ENCODE peak calls at places on chromosomes 2 and 18, in nine cellular contexts. Y is lung, Z is hepatocyte, E is endothelial cell of umbilical vein, A is psoas muscle, L is IMR-90, D is kidney epithelial cell, O is brain microvascular endothelial cell, M is neural progenitor cell. S is an unnamed sample.

GRCh38 chr2:10977636-10978035 is 65.9 kb downstream of the KCNF1 start:
- DNase-seq in Y (no peak), Z (no peak), E (no peak), A (no peak), L (no peak), D (no peak), O (peak; percentile 26), M (peak; percentile 42), S (no peak)

GRCh38 chr2:119683717-119684443 is 4.9 kb downstream of the TMEM177 start:
- DNase-seq in Y (no peak), Z (no peak), E (no peak), A (no peak), L (peak; percentile 28), D (peak; percentile 74), O (no peak), M (no peak), S (no peak)

GRCh38 chr2:235616846-235617245 is 123.0 kb downstream of the AGAP1 start:
- DNase-seq in Y (no peak), Z (no peak), E (no peak), A (no peak), L (no peak), D (no peak), O (no peak), M (no peak), S (no peak)

GRCh38 chr18:60445341-60445740 is 72.8 kb upstream of the MC4R start:
- DNase-seq in Y (no peak), Z (no peak), E (no peak), A (no peak), L (peak; percentile 2), D (no peak), O (peak; percentile 66), M (no peak), S (no peak)

GRCh38 chr2:236730393-236730792 is 160.8 kb downstream of the ACKR3 start:
- DNase-seq in Y (no peak), Z (no peak), E (no peak), A (peak; percentile 31), L (no peak), D (no peak), O (no peak), M (no peak), S (no peak)

GRCh38 chr18:55485666-55486065 is 102.3 kb downstream of the TCF4 start:
- DNase-seq in Y (no peak), Z (no peak), E (no peak), A (no peak), L (peak; percentile 77), D (no peak), O (peak; percentile 70), M (no peak), S (no peak)

GRCh38 chr2:134122610-134123009 is 131.3 kb upstream of the MGAT5 start:
- DNase-seq in Y (no peak), Z (no peak), E (no peak), A (no peak), L (no peak), D (no peak), O (no peak), M (peak; percentile 39), S (no peak)

GRCh38 chr2:38446972-38447561 is 70.0 kb upstream of the ATL2 start:
- DNase-seq in Y (no peak), Z (no peak), E (no peak), A (no peak), L (no peak), D (no peak), O (no peak), M (no peak), S (peak; percentile 70)

GRCh38 chr2:179274749-179275148 is 10.1 kb upstream of the SESTD1 start:
- DNase-seq in Y (no peak), Z (no peak), E (no peak), A (no peak), L (peak; percentile 22), D (no peak), O (no peak), M (no peak), S (no peak)

GRCh38 chr2:158011055-158011771 is 90.5 kb upstream of the UPP2 start:
- DNase-seq in Y (no peak), Z (no peak), E (peak; percentile 80), A (no peak), L (no peak), D (peak; percentile 71), O (no peak), M (no peak), S (no peak)

GRCh38 chr2:182043861-182044260 is 58.2 kb downstream of the PPP1R1C start:
- DNase-seq in Y (no peak), Z (no peak), E (no peak), A (no peak), L (no peak), D (no peak), O (no peak), M (no peak), S (no peak)

GRCh38 chr2:219099319-219099718 is 38.6 kb upstream of the IHH start:
- DNase-seq in Y (no peak), Z (no peak), E (no peak), A (no peak), L (peak; percentile 80), D (no peak), O (peak; percentile 4), M (no peak), S (no peak)

GRCh38 chr18:46946656-46947282 is 29.4 kb downstream of the KATNAL2 start:
- DNase-seq in Y (peak; percentile 85), Z (peak; percentile 87), E (peak; percentile 90), A (peak; percentile 81), L (peak; percentile 80), D (peak; percentile 63), O (peak; percentile 96), M (peak; percentile 97), S (peak; percentile 28)

GRCh38 chr2:26581991-26582842 is 58.9 kb downstream of the CIB4 start:
- DNase-seq in Y (no peak), Z (no peak), E (no peak), A (no peak), L (no peak), D (no peak), O (no peak), M (no peak), S (no peak)

GRCh38 chr2:42639340-42640077 is 71.1 kb downstream of the MTA3 start:
- DNase-seq in Y (no peak), Z (no peak), E (no peak), A (no peak), L (no peak), D (no peak), O (no peak), M (no peak), S (no peak)

DNA sequence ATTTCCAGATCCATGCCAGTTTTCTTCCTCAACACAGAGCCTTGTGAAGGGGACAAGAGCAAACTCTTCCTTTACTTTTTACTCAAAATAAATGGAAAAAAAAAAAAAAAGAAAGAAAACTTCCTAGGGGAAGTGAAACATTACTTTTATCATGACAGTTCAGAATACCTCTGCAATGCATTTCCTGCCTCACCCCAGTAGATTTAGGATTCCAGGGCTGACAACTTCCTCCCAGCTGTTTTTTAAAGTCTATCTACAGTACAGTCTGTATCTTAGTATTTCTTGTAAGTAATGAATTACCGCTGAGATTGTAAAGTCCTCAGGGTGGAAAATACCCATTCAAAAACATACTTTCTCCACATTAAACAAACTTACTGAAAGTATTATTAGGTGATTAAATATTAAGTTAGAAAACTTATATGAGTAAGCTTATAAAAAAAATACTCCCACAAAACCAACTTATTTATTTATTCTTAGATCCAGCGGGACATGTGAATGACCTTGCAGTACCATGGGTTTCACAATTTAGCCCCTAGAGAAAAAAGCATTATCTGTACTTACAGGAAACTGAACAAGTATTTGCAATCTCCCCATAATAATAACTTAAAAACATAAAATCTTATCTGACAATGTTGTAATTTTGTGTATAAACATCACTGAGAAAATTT is 117.7 kb downstream of the RBMS1 start:
- DNase-seq in Y (no peak), Z (no peak), E (peak; percentile 66), A (no peak), L (peak; percentile 69), D (no peak), O (no peak), M (no peak), S (no peak)
- H3K4me3 ChIP-seq in Y (no peak overlapping the region), Z (no peak overlapping the region), E (peak overlapping the region; percentile 22), A (no peak overlapping the region), L (no peak overlapping the region), D (no peak overlapping the region), O (no peak overlapping the region), M (no peak overlapping the region), S (no peak overlapping the region)

GRCh38 chr2:231644426-231644825 is 51.8 kb downstream of the TEX44 start:
- DNase-seq in Y (no peak), Z (no peak), E (no peak), A (no peak), L (no peak), D (no peak), O (no peak), M (no peak), S (no peak)

GRCh38 chr2:231643494-231643888 is 50.8 kb downstream of the TEX44 start:
- DNase-seq in Y (no peak), Z (no peak), E (no peak), A (no peak), L (no peak), D (no peak), O (no peak), M (no peak), S (no peak)

GRCh38 chr2:231646471-231646870 is 53.8 kb downstream of the TEX44 start:
- DNase-seq in Y (no peak), Z (no peak), E (no peak), A (no peak), L (no peak), D (no peak), O (no peak), M (peak; percentile 41), S (no peak)

GRCh38 chr2:231642631-231643493 is 50.2 kb downstream of the TEX44 start:
- DNase-seq in Y (peak; percentile 82), Z (peak; percentile 91), E (peak; percentile 94), A (peak; percentile 89), L (peak; percentile 94), D (peak; percentile 96), O (peak; percentile 90), M (no peak), S (peak; percentile 81)

GRCh38 chr2:231648579-231649174 is 56.0 kb downstream of the TEX44 start:
- DNase-seq in Y (peak; percentile 79), Z (peak; percentile 84), E (peak; percentile 65), A (peak; percentile 72), L (peak; percentile 50), D (no peak), O (peak; percentile 51), M (peak; percentile 69), S (peak; percentile 61)
- TF ChIP-seq CTCF in Y (peak; percentile 63), Z (peak; percentile 64), E (peak; percentile 72), A (peak; percentile 81), L (peak; percentile 71), D (peak; percentile 86), O (peak; percentile 86), M (peak; percentile 66), S (peak; percentile 87)

GRCh38 chr2:104854507-104855173 is 725 bp downstream of the POU3F3 start:
- DNase-seq in Y (peak; percentile 18), Z (no peak), E (no peak), A (no peak), L (no peak), D (no peak), O (no peak), M (peak; percentile 53), S (no peak)
- H3K4me3 ChIP-seq in Y (no peak overlapping the region), Z (no peak overlapping the region), E (no peak overlapping the region), A (peak overlapping the region; percentile 22), L (no peak overlapping the region), D (peak overlapping the region; percentile 70), O (no peak overlapping the region), M (peak overlapping the region; percentile 84), S (no peak overlapping the region)

GRCh38 chr2:115739574-115739973 is 1297.1 kb downstream of the DPP10 start:
- DNase-seq in Y (no peak), Z (peak; percentile 7), E (no peak), A (no peak), L (no peak), D (no peak), O (no peak), M (peak; percentile 40), S (no peak)
- TF ChIP-seq CTCF in Y (no peak), Z (peak; percentile 22), E (no peak), A (no peak), L (no peak), D (peak; percentile 35), O (no peak), M (peak; percentile 61), S (no peak)